ENCODE peak calls at places on chromosomes 1 and 21, in six cellular contexts. S is right atrium auricular region, W is adrenal gland, V is cardiac muscle cell, C is Panc1, I is H9. M is an unnamed sample. For H3K9me3, the result is how much of the 10 kb centered on the place peaks cover.

GRCh38 chr1:16067127-16067768 is 6.2 kb downstream of the FAM131C start:
- DNase-seq in S (no peak), W (peak), V (no peak), C (no peak), I (no peak), M (no peak)

GRCh38 chr1:16187748-16188401 is 24.6 kb downstream of the ARHGEF19 start:
- DNase-seq in S (peak), W (peak), V (peak), C (peak), I (peak), M (peak)

GRCh38 chr1:54253480-54253879 is 53.5 kb downstream of the MRPL37 start:
- DNase-seq in S (no peak), W (peak), V (peak), C (no peak), I (no peak), M (no peak)

GRCh38 chr21:31278511-31279155 is 65.4 kb downstream of the TIAM1 start:
- DNase-seq in S (no peak), W (no peak), V (peak), C (no peak), I (no peak), M (no peak)

GRCh38 chr1:225442156-225442555 is 14.3 kb upstream of the LBR start:
- DNase-seq in S (peak), W (no peak), V (no peak), C (no peak), I (no peak), M (no peak)

GRCh38 chr1:117598489-117598888 is 7.4 kb upstream of the TENT5C start:
- DNase-seq in S (no peak), W (no peak), V (no peak), C (no peak), I (peak), M (no peak)

GRCh38 chr1:101683561-101683960 is 313.2 kb downstream of the OLFM3 start:
- DNase-seq in S (no peak), W (no peak), V (no peak), C (no peak), I (no peak), M (no peak)

GRCh38 chr1:109537450-109538178 is 2.1 kb upstream of the GPR61 start:
- DNase-seq in S (no peak), W (no peak), V (no peak), C (no peak), I (no peak), M (no peak)

GRCh38 chr1:207833956-207834660 is 76.8 kb downstream of the CD34 start:
- DNase-seq in S (no peak), W (no peak), V (no peak), C (no peak), I (no peak), M (no peak)

GRCh38 chr1:235919797-235920475 is 53.2 kb upstream of the LYST start:
- DNase-seq in S (no peak), W (peak), V (peak), C (no peak), I (peak), M (no peak)

GRCh38 chr1:193237381-193237978 is 51.1 kb upstream of the B3GALT2 start:
- DNase-seq in S (no peak), W (no peak), V (no peak), C (no peak), I (no peak), M (no peak)

GRCh38 chr1:72011721-72012120 is 270.6 kb downstream of the NEGR1 start:
- DNase-seq in S (no peak), W (no peak), V (no peak), C (no peak), I (no peak), M (no peak)

GRCh38 chr1:27233677-27234053 is 767 bp upstream of the WDTC1 start:
- DNase-seq in S (no peak), W (peak), V (no peak), C (no peak), I (peak), M (no peak)

GRCh38 chr1:180742663-180743062 is 110.8 kb downstream of the XPR1 start:
- DNase-seq in S (no peak), W (no peak), V (no peak), C (no peak), I (no peak), M (no peak)
- H3K9me3 ChIP-seq in S (under half), W (under half), V (under half), C (under half), I (under half), M (under half)

DNA sequence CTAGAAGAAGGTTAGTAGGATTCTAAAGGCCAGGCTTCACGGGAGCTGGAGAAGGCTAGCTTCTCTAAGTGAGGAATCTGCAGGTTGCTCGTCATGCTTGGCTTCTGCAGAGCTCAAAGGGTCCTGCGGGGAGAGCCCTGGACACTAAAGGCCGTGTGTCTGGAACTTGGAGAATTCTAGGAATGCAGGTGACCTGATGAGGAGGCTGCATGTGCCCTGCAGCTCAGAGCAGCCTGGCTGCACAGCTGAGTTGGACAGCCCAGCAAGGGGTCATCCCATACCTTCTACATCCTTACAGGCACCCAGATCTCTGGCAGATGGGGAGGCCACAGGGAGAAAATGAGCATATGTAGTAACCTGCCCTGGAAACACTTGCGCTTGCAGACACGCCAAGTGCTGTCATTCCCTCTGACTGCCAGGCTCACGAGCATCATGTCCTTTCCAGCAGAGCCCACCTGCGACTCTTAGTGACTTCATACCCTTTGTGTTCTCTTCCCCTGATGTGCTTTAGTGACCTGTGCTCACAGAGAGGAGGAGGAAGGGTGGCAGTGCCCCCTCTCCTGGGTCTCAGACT is 9.9 kb downstream of the MAPKAPK2 start:
- DNase-seq in S (no peak), W (peak), V (no peak), C (no peak), I (peak), M (no peak)
- H3K27ac ChIP-seq in S (peak), W (no peak), V (peak), C (no peak), I (no peak), M (no peak)

GRCh38 chr1:94863297-94863911 is 43.2 kb downstream of the SLC44A3 start:
- DNase-seq in S (no peak), W (no peak), V (peak), C (no peak), I (no peak), M (peak)

GRCh38 chr1:94865369-94865768 is 45.2 kb downstream of the SLC44A3 start:
- DNase-seq in S (no peak), W (no peak), V (peak), C (no peak), I (no peak), M (no peak)

GRCh38 chr1:94863919-94864318 is 43.8 kb downstream of the SLC44A3 start:
- DNase-seq in S (peak), W (peak), V (peak), C (peak), I (no peak), M (peak)

GRCh38 chr1:94866178-94866822 is 46.1 kb downstream of the SLC44A3 start:
- DNase-seq in S (no peak), W (peak), V (peak), C (no peak), I (no peak), M (no peak)

GRCh38 chr1:94864821-94865220 is 44.7 kb downstream of the SLC44A3 start:
- DNase-seq in S (no peak), W (no peak), V (no peak), C (no peak), I (no peak), M (peak)
- TF ChIP-seq CTCF in S (no peak), W (no peak), V (no peak), C (no peak), I (no peak), M (no peak)

DNA sequence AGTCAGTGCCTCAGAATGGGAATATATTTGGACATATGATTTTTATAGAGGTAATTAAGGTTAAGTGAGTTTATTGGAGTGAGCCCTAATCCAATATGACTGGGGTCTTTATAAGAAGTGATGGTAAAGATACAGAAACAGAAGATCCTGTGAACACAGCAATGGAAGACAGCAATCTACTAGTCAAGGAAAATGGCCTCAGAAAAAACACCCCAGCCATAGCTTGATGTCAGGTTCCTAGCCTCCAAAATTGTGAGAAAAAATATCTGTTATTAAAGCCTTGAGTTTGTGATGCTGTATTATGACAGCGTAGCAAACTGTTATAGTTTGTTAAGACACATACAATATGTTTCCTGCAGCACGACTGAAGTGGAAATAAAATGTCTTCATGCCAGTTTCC is 72.2 kb downstream of the JMJD4 start:
- DNase-seq in S (no peak), W (no peak), V (no peak), C (no peak), I (no peak), M (no peak)
- H3K9me3 ChIP-seq in S (half or more), W (half or more), V (under half), C (half or more), I (half or more), M (under half)

GRCh38 chr1:195731385-195731784 is 876.9 kb downstream of the KCNT2 start:
- DNase-seq in S (no peak), W (no peak), V (no peak), C (no peak), I (no peak), M (no peak)
- H3K27ac ChIP-seq in S (no peak), W (no peak), V (no peak), C (no peak), I (no peak), M (no peak)

GRCh38 chr21:41428311-41428710 is 2.3 kb downstream of the MX1 start:
- DNase-seq in S (peak), W (no peak), V (no peak), C (no peak), I (no peak), M (no peak)

GRCh38 chr21:41427556-41427955 is 1.5 kb downstream of the MX1 start:
- DNase-seq in S (no peak), W (no peak), V (no peak), C (no peak), I (peak), M (no peak)

GRCh38 chr21:41426656-41427311 is 745 bp downstream of the MX1 start:
- DNase-seq in S (peak), W (no peak), V (no peak), C (no peak), I (peak), M (peak)

GRCh38 chr21:41425954-41426655 is at the start of gene MX1:
- DNase-seq in S (peak), W (peak), V (peak), C (no peak), I (peak), M (peak)

GRCh38 chr21:41425588-41425953 is 468 bp upstream of the MX1 start:
- DNase-seq in S (no peak), W (no peak), V (no peak), C (no peak), I (no peak), M (no peak)
- TF ChIP-seq CTCF in S (no peak), W (no peak), V (no peak), C (no peak), I (no peak), M (no peak)

GRCh38 chr1:3002349-3003038 is 18.8 kb upstream of the ACTRT2 start:
- DNase-seq in S (no peak), W (no peak), V (no peak), C (no peak), I (no peak), M (no peak)
- H3K9me3 ChIP-seq in S (under half), W (under half), V (under half), C (under half), I (half or more), M (under half)